ENCODE peak calls at places on chromosomes 13 and 19, in eight cellular contexts. One of them, this sample, is unnamed.

GRCh38 chr13:68232351-68233130 is 1002.4 kb upstream of the PCDH9 start:
- DNase-seq in stimulated activated CD8-positive, alpha-beta memory T cell treated with anti-CD3 and anti-CD28 coated beads, Interleukin-15, amount 100 ng/mL, for 48 hours: no peak
- DNase-seq in AG09309: no peak
- DNase-seq in AG09319: no peak
- DNase-seq in spleen: no peak
- DNase-seq in endodermal cell: no peak
- DNase-seq in C1 segment of cervical spinal cord: no peak
- DNase-seq in amniotic stem cell: peak; percentile 8
- DNase-seq in this sample: no peak

GRCh38 chr19:16315825-16316505 is 8.7 kb upstream of the KLF2 start:
- DNase-seq in AG09309: peak; percentile 98
- DNase-seq in spleen: no peak
- DNase-seq in C1 segment of cervical spinal cord: no peak
- DNase-seq in amniotic stem cell: peak; percentile 95
- DNase-seq in endodermal cell: no peak
- DNase-seq in stimulated activated CD8-positive, alpha-beta memory T cell treated with anti-CD3 and anti-CD28 coated beads, Interleukin-15, amount 100 ng/mL, for 48 hours: no peak
- DNase-seq in AG09319: peak; percentile 97
- DNase-seq in this sample: no peak

GRCh38 chr19:19079571-19079970 is 15.8 kb downstream of the SLC25A42 start:
- DNase-seq in spleen: no peak
- DNase-seq in stimulated activated CD8-positive, alpha-beta memory T cell treated with anti-CD3 and anti-CD28 coated beads, Interleukin-15, amount 100 ng/mL, for 48 hours: no peak
- DNase-seq in amniotic stem cell: no peak
- DNase-seq in endodermal cell: no peak
- DNase-seq in AG09319: no peak
- DNase-seq in C1 segment of cervical spinal cord: no peak
- DNase-seq in AG09309: no peak
- DNase-seq in this sample: no peak

GRCh38 chr19:49441210-49441959 is at the start of gene SLC17A7:
- DNase-seq in amniotic stem cell: no peak
- DNase-seq in spleen: no peak
- DNase-seq in C1 segment of cervical spinal cord: no peak
- DNase-seq in AG09319: no peak
- DNase-seq in AG09309: no peak
- DNase-seq in stimulated activated CD8-positive, alpha-beta memory T cell treated with anti-CD3 and anti-CD28 coated beads, Interleukin-15, amount 100 ng/mL, for 48 hours: peak; percentile 39
- DNase-seq in endodermal cell: peak; percentile 91
- DNase-seq in this sample: peak; percentile 51

GRCh38 chr19:2213799-2214198 is 22.3 kb downstream of the PLEKHJ1 start:
- DNase-seq in stimulated activated CD8-positive, alpha-beta memory T cell treated with anti-CD3 and anti-CD28 coated beads, Interleukin-15, amount 100 ng/mL, for 48 hours: no peak
- DNase-seq in amniotic stem cell: no peak
- DNase-seq in C1 segment of cervical spinal cord: no peak
- DNase-seq in spleen: no peak
- DNase-seq in endodermal cell: no peak
- DNase-seq in AG09319: no peak
- DNase-seq in AG09309: no peak
- DNase-seq in this sample: no peak

GRCh38 chr13:42174344-42175162 is 97.4 kb upstream of the AKAP11 start:
- DNase-seq in AG09309: no peak
- DNase-seq in endodermal cell: no peak
- DNase-seq in spleen: no peak
- DNase-seq in AG09319: no peak
- DNase-seq in C1 segment of cervical spinal cord: no peak
- DNase-seq in stimulated activated CD8-positive, alpha-beta memory T cell treated with anti-CD3 and anti-CD28 coated beads, Interleukin-15, amount 100 ng/mL, for 48 hours: no peak
- DNase-seq in amniotic stem cell: peak; percentile 4
- DNase-seq in this sample: no peak

GRCh38 chr19:29591670-29592069 is 14.4 kb upstream of the POP4 start:
- DNase-seq in AG09309: no peak
- DNase-seq in C1 segment of cervical spinal cord: no peak
- DNase-seq in AG09319: no peak
- DNase-seq in spleen: no peak
- DNase-seq in amniotic stem cell: no peak
- DNase-seq in endodermal cell: no peak
- DNase-seq in stimulated activated CD8-positive, alpha-beta memory T cell treated with anti-CD3 and anti-CD28 coated beads, Interleukin-15, amount 100 ng/mL, for 48 hours: no peak
- DNase-seq in this sample: no peak

GRCh38 chr19:48501961-48502719 is 9.5 kb downstream of the LMTK3 start:
- DNase-seq in spleen: peak; percentile 88
- DNase-seq in AG09319: no peak
- DNase-seq in stimulated activated CD8-positive, alpha-beta memory T cell treated with anti-CD3 and anti-CD28 coated beads, Interleukin-15, amount 100 ng/mL, for 48 hours: peak; percentile 60
- DNase-seq in C1 segment of cervical spinal cord: no peak
- DNase-seq in endodermal cell: peak; percentile 100
- DNase-seq in amniotic stem cell: no peak
- DNase-seq in AG09309: no peak
- DNase-seq in this sample: peak; percentile 85

GRCh38 chr19:6516018-6516658 is 14.0 kb upstream of the TUBB4A start:
- DNase-seq in amniotic stem cell: peak; percentile 88
- DNase-seq in AG09319: peak; percentile 70
- DNase-seq in C1 segment of cervical spinal cord: peak; percentile 85
- DNase-seq in stimulated activated CD8-positive, alpha-beta memory T cell treated with anti-CD3 and anti-CD28 coated beads, Interleukin-15, amount 100 ng/mL, for 48 hours: peak; percentile 70
- DNase-seq in spleen: peak; percentile 96
- DNase-seq in endodermal cell: peak; percentile 99
- DNase-seq in AG09309: peak; percentile 46
- DNase-seq in this sample: no peak

GRCh38 chr19:56108447-56109195 is 12.5 kb downstream of the ZNF787 start:
- DNase-seq in spleen: no peak
- DNase-seq in amniotic stem cell: no peak
- DNase-seq in AG09309: no peak
- DNase-seq in stimulated activated CD8-positive, alpha-beta memory T cell treated with anti-CD3 and anti-CD28 coated beads, Interleukin-15, amount 100 ng/mL, for 48 hours: no peak
- DNase-seq in AG09319: no peak
- DNase-seq in C1 segment of cervical spinal cord: no peak
- DNase-seq in endodermal cell: no peak
- DNase-seq in this sample: no peak

GRCh38 chr19:4342421-4343055 is 824 bp upstream of the MPND start:
- DNase-seq in AG09319: peak; percentile 100
- DNase-seq in spleen: peak; percentile 97
- DNase-seq in endodermal cell: peak; percentile 99
- DNase-seq in amniotic stem cell: peak; percentile 98
- DNase-seq in AG09309: peak; percentile 100
- DNase-seq in stimulated activated CD8-positive, alpha-beta memory T cell treated with anti-CD3 and anti-CD28 coated beads, Interleukin-15, amount 100 ng/mL, for 48 hours: peak; percentile 88
- DNase-seq in C1 segment of cervical spinal cord: peak; percentile 94
- DNase-seq in this sample: peak; percentile 97

GRCh38 chr19:49157445-49158224 is at the start of gene TRPM4:
- DNase-seq in AG09319: no peak
- DNase-seq in endodermal cell: peak; percentile 98
- DNase-seq in stimulated activated CD8-positive, alpha-beta memory T cell treated with anti-CD3 and anti-CD28 coated beads, Interleukin-15, amount 100 ng/mL, for 48 hours: no peak
- DNase-seq in amniotic stem cell: peak; percentile 72
- DNase-seq in C1 segment of cervical spinal cord: peak; percentile 33
- DNase-seq in spleen: peak; percentile 86
- DNase-seq in AG09309: no peak
- DNase-seq in this sample: peak; percentile 91

GRCh38 chr13:111976474-111977183 is 90.3 kb upstream of the SOX1 start:
- DNase-seq in amniotic stem cell: no peak
- DNase-seq in C1 segment of cervical spinal cord: no peak
- DNase-seq in endodermal cell: no peak
- DNase-seq in AG09319: no peak
- DNase-seq in stimulated activated CD8-positive, alpha-beta memory T cell treated with anti-CD3 and anti-CD28 coated beads, Interleukin-15, amount 100 ng/mL, for 48 hours: no peak
- DNase-seq in AG09309: no peak
- DNase-seq in spleen: no peak
- DNase-seq in this sample: no peak

GRCh38 chr19:49637865-49638350 is 2.0 kb downstream of the RRAS start:
- DNase-seq in AG09309: peak; percentile 31
- DNase-seq in amniotic stem cell: peak; percentile 54
- DNase-seq in stimulated activated CD8-positive, alpha-beta memory T cell treated with anti-CD3 and anti-CD28 coated beads, Interleukin-15, amount 100 ng/mL, for 48 hours: no peak
- DNase-seq in C1 segment of cervical spinal cord: peak; percentile 14
- DNase-seq in AG09319: peak; percentile 51
- DNase-seq in spleen: peak; percentile 91
- DNase-seq in endodermal cell: peak; percentile 88
- DNase-seq in this sample: no peak

GRCh38 chr13:50393641-50394040 is 378.4 kb downstream of the KCNRG start:
- DNase-seq in endodermal cell: peak; percentile 68
- DNase-seq in amniotic stem cell: no peak
- DNase-seq in AG09319: no peak
- DNase-seq in spleen: no peak
- DNase-seq in C1 segment of cervical spinal cord: no peak
- DNase-seq in AG09309: no peak
- DNase-seq in stimulated activated CD8-positive, alpha-beta memory T cell treated with anti-CD3 and anti-CD28 coated beads, Interleukin-15, amount 100 ng/mL, for 48 hours: no peak
- DNase-seq in this sample: no peak

GRCh38 chr13:40148103-40148502 is 492.6 kb downstream of the COG6 start:
- DNase-seq in stimulated activated CD8-positive, alpha-beta memory T cell treated with anti-CD3 and anti-CD28 coated beads, Interleukin-15, amount 100 ng/mL, for 48 hours: no peak
- DNase-seq in spleen: no peak
- DNase-seq in AG09309: no peak
- DNase-seq in AG09319: no peak
- DNase-seq in endodermal cell: no peak
- DNase-seq in C1 segment of cervical spinal cord: no peak
- DNase-seq in amniotic stem cell: no peak
- DNase-seq in this sample: no peak

GRCh38 chr19:372306-372890 is 27.8 kb upstream of the MIER2 start:
- DNase-seq in endodermal cell: peak; percentile 36
- DNase-seq in amniotic stem cell: no peak
- DNase-seq in C1 segment of cervical spinal cord: no peak
- DNase-seq in stimulated activated CD8-positive, alpha-beta memory T cell treated with anti-CD3 and anti-CD28 coated beads, Interleukin-15, amount 100 ng/mL, for 48 hours: no peak
- DNase-seq in AG09319: peak; percentile 54
- DNase-seq in AG09309: peak; percentile 17
- DNase-seq in spleen: peak; percentile 40
- DNase-seq in this sample: no peak

GRCh38 chr13:110116072-110116487 is 190.9 kb downstream of the COL4A1 start:
- DNase-seq in endodermal cell: peak; percentile 91
- DNase-seq in AG09319: no peak
- DNase-seq in AG09309: no peak
- DNase-seq in amniotic stem cell: no peak
- DNase-seq in stimulated activated CD8-positive, alpha-beta memory T cell treated with anti-CD3 and anti-CD28 coated beads, Interleukin-15, amount 100 ng/mL, for 48 hours: no peak
- DNase-seq in spleen: peak; percentile 89
- DNase-seq in C1 segment of cervical spinal cord: no peak
- DNase-seq in this sample: no peak

GRCh38 chr19:55486971-55487883 is 1.0 kb upstream of the SSC5D start:
- DNase-seq in C1 segment of cervical spinal cord: peak; percentile 21
- DNase-seq in amniotic stem cell: peak; percentile 74
- DNase-seq in AG09309: peak; percentile 93
- DNase-seq in spleen: no peak
- DNase-seq in AG09319: peak; percentile 94
- DNase-seq in endodermal cell: peak; percentile 78
- DNase-seq in stimulated activated CD8-positive, alpha-beta memory T cell treated with anti-CD3 and anti-CD28 coated beads, Interleukin-15, amount 100 ng/mL, for 48 hours: peak; percentile 42
- DNase-seq in this sample: no peak

GRCh38 chr13:41222259-41222852 is 28.0 kb upstream of the KBTBD7 start:
- DNase-seq in AG09309: no peak
- DNase-seq in stimulated activated CD8-positive, alpha-beta memory T cell treated with anti-CD3 and anti-CD28 coated beads, Interleukin-15, amount 100 ng/mL, for 48 hours: peak; percentile 11
- DNase-seq in amniotic stem cell: no peak
- DNase-seq in spleen: no peak
- DNase-seq in C1 segment of cervical spinal cord: peak; percentile 1
- DNase-seq in AG09319: no peak
- DNase-seq in endodermal cell: peak; percentile 88
- DNase-seq in this sample: peak; percentile 9

GRCh38 chr19:33686687-33687541 is 65.2 kb downstream of the CHST8 start:
- DNase-seq in C1 segment of cervical spinal cord: no peak
- DNase-seq in stimulated activated CD8-positive, alpha-beta memory T cell treated with anti-CD3 and anti-CD28 coated beads, Interleukin-15, amount 100 ng/mL, for 48 hours: no peak
- DNase-seq in endodermal cell: no peak
- DNase-seq in spleen: peak; percentile 55
- DNase-seq in AG09319: no peak
- DNase-seq in AG09309: no peak
- DNase-seq in amniotic stem cell: no peak
- DNase-seq in this sample: no peak

GRCh38 chr13:45315520-45316167 is 25.3 kb downstream of the TPT1 start:
- DNase-seq in AG09309: no peak
- DNase-seq in amniotic stem cell: no peak
- DNase-seq in endodermal cell: peak; percentile 29
- DNase-seq in stimulated activated CD8-positive, alpha-beta memory T cell treated with anti-CD3 and anti-CD28 coated beads, Interleukin-15, amount 100 ng/mL, for 48 hours: no peak
- DNase-seq in spleen: no peak
- DNase-seq in C1 segment of cervical spinal cord: no peak
- DNase-seq in AG09319: no peak
- DNase-seq in this sample: no peak

GRCh38 chr19:543912-544608 is at the start of gene GZMM:
- DNase-seq in AG09309: no peak
- DNase-seq in C1 segment of cervical spinal cord: no peak
- DNase-seq in AG09319: no peak
- DNase-seq in spleen: peak; percentile 90
- DNase-seq in stimulated activated CD8-positive, alpha-beta memory T cell treated with anti-CD3 and anti-CD28 coated beads, Interleukin-15, amount 100 ng/mL, for 48 hours: peak; percentile 67
- DNase-seq in amniotic stem cell: no peak
- DNase-seq in endodermal cell: peak; percentile 39
- DNase-seq in this sample: no peak

GRCh38 chr13:112775791-112776279 is 86.0 kb downstream of the ATP11A start:
- DNase-seq in amniotic stem cell: no peak
- DNase-seq in stimulated activated CD8-positive, alpha-beta memory T cell treated with anti-CD3 and anti-CD28 coated beads, Interleukin-15, amount 100 ng/mL, for 48 hours: no peak
- DNase-seq in endodermal cell: peak; percentile 62
- DNase-seq in AG09309: no peak
- DNase-seq in spleen: no peak
- DNase-seq in C1 segment of cervical spinal cord: no peak
- DNase-seq in AG09319: no peak
- DNase-seq in this sample: no peak

GRCh38 chr13:52847682-52848432 is 583 bp downstream of the PCDH8 start:
- DNase-seq in stimulated activated CD8-positive, alpha-beta memory T cell treated with anti-CD3 and anti-CD28 coated beads, Interleukin-15, amount 100 ng/mL, for 48 hours: no peak
- DNase-seq in AG09309: no peak
- DNase-seq in amniotic stem cell: no peak
- DNase-seq in AG09319: no peak
- DNase-seq in spleen: no peak
- DNase-seq in C1 segment of cervical spinal cord: no peak
- DNase-seq in endodermal cell: peak; percentile 58
- DNase-seq in this sample: no peak

GRCh38 chr13:23705578-23705977 is 135.4 kb downstream of the TNFRSF19 start:
- DNase-seq in AG09319: no peak
- DNase-seq in stimulated activated CD8-positive, alpha-beta memory T cell treated with anti-CD3 and anti-CD28 coated beads, Interleukin-15, amount 100 ng/mL, for 48 hours: no peak
- DNase-seq in amniotic stem cell: no peak
- DNase-seq in AG09309: no peak
- DNase-seq in C1 segment of cervical spinal cord: no peak
- DNase-seq in spleen: no peak
- DNase-seq in endodermal cell: no peak
- DNase-seq in this sample: no peak

GRCh38 chr13:112333756-112334543 is 42.2 kb upstream of the SPACA7 start:
- DNase-seq in amniotic stem cell: no peak
- DNase-seq in AG09309: no peak
- DNase-seq in C1 segment of cervical spinal cord: no peak
- DNase-seq in spleen: no peak
- DNase-seq in endodermal cell: no peak
- DNase-seq in stimulated activated CD8-positive, alpha-beta memory T cell treated with anti-CD3 and anti-CD28 coated beads, Interleukin-15, amount 100 ng/mL, for 48 hours: no peak
- DNase-seq in AG09319: no peak
- DNase-seq in this sample: no peak

GRCh38 chr13:42333613-42334328 is 61.8 kb downstream of the AKAP11 start:
- DNase-seq in stimulated activated CD8-positive, alpha-beta memory T cell treated with anti-CD3 and anti-CD28 coated beads, Interleukin-15, amount 100 ng/mL, for 48 hours: no peak
- DNase-seq in amniotic stem cell: peak; percentile 32
- DNase-seq in endodermal cell: peak; percentile 54
- DNase-seq in C1 segment of cervical spinal cord: no peak
- DNase-seq in AG09309: no peak
- DNase-seq in AG09319: no peak
- DNase-seq in spleen: no peak
- DNase-seq in this sample: peak; percentile 4

This sample was measured in NCI-H1930.